ENCODE peak calls at places on chromosomes 2 and 18, in nine cellular contexts. Q is AG20443; O is activated CD8-positive, alpha-beta memory T cell treated with anti-CD3 and anti-CD28 coated beads, Interleukin-2, amount 50 U/mL, for 48 hours; M is WTC11; S is mesothelial cell of epicardium; L is BJ; G is HEK293T; B is PC-9; U is activated naive CD4-positive, alpha-beta T cell treated with anti-CD3 and anti-CD28 coated beads, Interleukin-2, amount 10 ng/mL, durations not matched to agents 7 days and 5 days. I is an unnamed sample.

GRCh38 chr2:235917506-235917905 is 250.7 kb downstream of the GBX2 start:
- DNase-seq in L (no peak), G (no peak), M (no peak), Q (no peak), B (no peak), U (no peak), S (no peak), O (no peak), I (no peak)

GRCh38 chr2:205580591-205580990 is 101.7 kb upstream of the NRP2 start:
- DNase-seq in M (no peak), B (no peak), S (no peak), G (no peak), O (no peak), L (no peak), U (no peak), Q (peak), I (no peak)

GRCh38 chr2:100767224-100767653 is 52.7 kb upstream of the NPAS2 start:
- DNase-seq in Q (peak), G (no peak), S (no peak), L (peak), O (no peak), U (no peak), B (no peak), M (no peak), I (no peak)

GRCh38 chr18:67104700-67105284 is 411.7 kb downstream of the DSEL start:
- DNase-seq in B (peak), M (peak), G (peak), Q (peak), O (peak), S (peak), L (no peak), U (peak), I (peak)

GRCh38 chr2:134420920-134421319 is 167.0 kb downstream of the MGAT5 start:
- DNase-seq in L (no peak), O (no peak), S (no peak), U (no peak), G (no peak), M (no peak), B (no peak), Q (no peak), I (no peak)

GRCh38 chr18:56869189-56869777 is 218.1 kb downstream of the WDR7 start:
- DNase-seq in B (no peak), G (peak), U (peak), S (no peak), L (peak), O (no peak), M (no peak), Q (peak), I (peak)

GRCh38 chr2:136008205-136008865 is 22.9 kb upstream of the DARS1 start:
- DNase-seq in Q (no peak), G (no peak), M (no peak), L (no peak), B (no peak), O (peak), U (peak), S (no peak), I (no peak)

GRCh38 chr2:169010180-169010579 is 20.9 kb downstream of the ABCB11 start:
- DNase-seq in L (no peak), O (no peak), S (no peak), Q (no peak), G (no peak), B (no peak), U (no peak), M (no peak), I (no peak)

GRCh38 chr2:180161415-180161814 is 154.3 kb upstream of the CWC22 start:
- DNase-seq in M (no peak), G (no peak), O (no peak), U (no peak), L (no peak), S (no peak), Q (no peak), B (no peak), I (no peak)

GRCh38 chr2:233466991-233467603 is 99.5 kb downstream of the USP40 start:
- DNase-seq in L (no peak), U (no peak), Q (no peak), B (no peak), G (no peak), S (no peak), O (no peak), M (no peak), I (no peak)

GRCh38 chr18:7877609-7878008 is 310.5 kb downstream of the PTPRM start:
- DNase-seq in S (no peak), G (no peak), U (no peak), M (no peak), L (no peak), Q (no peak), O (no peak), B (no peak), I (no peak)

GRCh38 chr2:1855150-1855549 is 110.8 kb upstream of the PXDN start:
- DNase-seq in U (no peak), S (no peak), Q (no peak), M (peak), B (no peak), G (no peak), O (no peak), L (no peak), I (no peak)

GRCh38 chr18:55150001-55150400 is 190.7 kb upstream of the CCDC68 start:
- DNase-seq in B (no peak), Q (no peak), L (no peak), M (no peak), S (no peak), U (no peak), O (no peak), G (no peak), I (no peak)

GRCh38 chr2:136080114-136080513 is 37.8 kb downstream of the CXCR4 start:
- DNase-seq in U (no peak), S (no peak), M (no peak), L (no peak), B (no peak), O (no peak), G (no peak), Q (no peak), I (no peak)

GRCh38 chr18:47168913-47169312 is 7.3 kb downstream of the IER3IP1 start:
- DNase-seq in G (no peak), L (no peak), O (no peak), B (no peak), U (no peak), S (no peak), M (no peak), Q (no peak), I (no peak)

GRCh38 chr2:27049422-27050280 is 1.8 kb upstream of the AGBL5 start:
- DNase-seq in O (peak), M (no peak), G (peak), L (no peak), Q (peak), B (no peak), S (no peak), U (peak), I (no peak)

GRCh38 chr2:224849264-224849663 is 133.1 kb upstream of the CCDC195 start:
- DNase-seq in O (no peak), G (peak), U (no peak), L (no peak), S (no peak), M (no peak), B (no peak), Q (no peak), I (no peak)